ENCODE peak calls at places on chromosomes 1 and 21, in four cellular contexts. R is lower leg skin, J is Peyer's patch, I is HCT116. M is an unnamed sample.

GRCh38 chr1:65924471-65924870 is 131.8 kb downstream of the PDE4B start:
- DNase-seq in R (no peak), J (no peak), I (no peak), M (no peak)

GRCh38 chr1:209896346-209896745 is 41.7 kb upstream of the SYT14 start:
- DNase-seq in R (no peak), J (no peak), I (no peak), M (no peak)

GRCh38 chr1:18091660-18092446 is 15.7 kb upstream of the IGSF21 start:
- DNase-seq in R (no peak), J (no peak), I (no peak), M (no peak)

GRCh38 chr1:69846267-69846666 is 278.5 kb downstream of the LRRC7 start:
- DNase-seq in R (no peak), J (no peak), I (no peak), M (no peak)

GRCh38 chr1:189659731-189660130 is 817.9 kb downstream of the BRINP3 start:
- DNase-seq in R (no peak), J (no peak), I (no peak), M (no peak)

GRCh38 chr1:183568176-183569041 is 21.9 kb downstream of the NCF2 start:
- DNase-seq in R (no peak), J (no peak), I (no peak), M (no peak)

GRCh38 chr1:26171084-26172072 is at the start of gene ZNF593OS:
- DNase-seq in R (no peak), J (no peak), I (no peak), M (no peak)

GRCh38 chr1:8889925-8890785 is 11.7 kb upstream of the ENO1 start:
- DNase-seq in R (peak; percentile 94), J (peak; percentile 71), I (peak; percentile 81), M (peak; percentile 89)

GRCh38 chr1:225851810-225852209 is 30.4 kb downstream of the TMEM63A start:
- DNase-seq in R (no peak), J (no peak), I (no peak), M (no peak)

GRCh38 chr1:147771216-147772125 is 11.1 kb upstream of the GJA5 start:
- DNase-seq in R (no peak), J (no peak), I (no peak), M (no peak)

GRCh38 chr1:155010211-155010918 is 7.8 kb downstream of the ZBTB7B start:
- DNase-seq in R (peak; percentile 86), J (peak; percentile 65), I (no peak), M (no peak)

GRCh38 chr1:184163674-184164470 is 112.3 kb downstream of the TSEN15 start:
- DNase-seq in R (no peak), J (no peak), I (no peak), M (no peak)

GRCh38 chr1:228035844-228036243 is 29.0 kb downstream of the WNT3A start:
- DNase-seq in R (peak; percentile 54), J (peak; percentile 15), I (no peak), M (peak; percentile 61)

GRCh38 chr1:208791458-208791857 is 547.3 kb upstream of the PLXNA2 start:
- DNase-seq in R (no peak), J (no peak), I (no peak), M (no peak)

GRCh38 chr1:197955486-197956394 is 38.6 kb downstream of the LHX9 start:
- DNase-seq in R (no peak), J (no peak), I (no peak), M (no peak)

GRCh38 chr1:32393832-32394140 is 455 bp downstream of the BSDC1 start:
- DNase-seq in R (no peak), J (peak; percentile 78), I (no peak), M (no peak)

GRCh38 chr1:8813016-8813763 is 4.2 kb downstream of the RERE start:
- DNase-seq in R (no peak), J (no peak), I (no peak), M (no peak)

GRCh38 chr21:31282095-31282709 is 61.9 kb downstream of the TIAM1 start:
- DNase-seq in R (no peak), J (no peak), I (peak; percentile 55), M (no peak)

GRCh38 chr1:150420560-150421265 is 56.8 kb downstream of the RPRD2 start:
- DNase-seq in R (no peak), J (no peak), I (no peak), M (no peak)

GRCh38 chr1:16244650-16245285 is 7.8 kb upstream of the CPLANE2 start:
- DNase-seq in R (no peak), J (peak; percentile 29), I (no peak), M (no peak)

GRCh38 chr1:205775015-205775716 is at the start of gene RAB29:
- DNase-seq in R (peak; percentile 97), J (peak; percentile 94), I (peak; percentile 50), M (peak; percentile 90)

GRCh38 chr21:16573581-16573980 is 843.8 kb downstream of the USP25 start:
- DNase-seq in R (no peak), J (no peak), I (no peak), M (no peak)

GRCh38 chr1:211379446-211379845 is 52.8 kb downstream of the TRAF5 start:
- DNase-seq in R (no peak), J (no peak), I (no peak), M (no peak)

GRCh38 chr1:33541966-33542365 is 69.5 kb downstream of the ZSCAN20 start:
- DNase-seq in R (no peak), J (no peak), I (no peak), M (no peak)

GRCh38 chr1:51644533-51645197 is 27.8 kb downstream of the OSBPL9 start:
- DNase-seq in R (no peak), J (peak; percentile 76), I (peak; percentile 48), M (no peak)

GRCh38 chr1:56780832-56781231 is 38.4 kb downstream of the FYB2 start:
- DNase-seq in R (no peak), J (no peak), I (no peak), M (no peak)

DNA sequence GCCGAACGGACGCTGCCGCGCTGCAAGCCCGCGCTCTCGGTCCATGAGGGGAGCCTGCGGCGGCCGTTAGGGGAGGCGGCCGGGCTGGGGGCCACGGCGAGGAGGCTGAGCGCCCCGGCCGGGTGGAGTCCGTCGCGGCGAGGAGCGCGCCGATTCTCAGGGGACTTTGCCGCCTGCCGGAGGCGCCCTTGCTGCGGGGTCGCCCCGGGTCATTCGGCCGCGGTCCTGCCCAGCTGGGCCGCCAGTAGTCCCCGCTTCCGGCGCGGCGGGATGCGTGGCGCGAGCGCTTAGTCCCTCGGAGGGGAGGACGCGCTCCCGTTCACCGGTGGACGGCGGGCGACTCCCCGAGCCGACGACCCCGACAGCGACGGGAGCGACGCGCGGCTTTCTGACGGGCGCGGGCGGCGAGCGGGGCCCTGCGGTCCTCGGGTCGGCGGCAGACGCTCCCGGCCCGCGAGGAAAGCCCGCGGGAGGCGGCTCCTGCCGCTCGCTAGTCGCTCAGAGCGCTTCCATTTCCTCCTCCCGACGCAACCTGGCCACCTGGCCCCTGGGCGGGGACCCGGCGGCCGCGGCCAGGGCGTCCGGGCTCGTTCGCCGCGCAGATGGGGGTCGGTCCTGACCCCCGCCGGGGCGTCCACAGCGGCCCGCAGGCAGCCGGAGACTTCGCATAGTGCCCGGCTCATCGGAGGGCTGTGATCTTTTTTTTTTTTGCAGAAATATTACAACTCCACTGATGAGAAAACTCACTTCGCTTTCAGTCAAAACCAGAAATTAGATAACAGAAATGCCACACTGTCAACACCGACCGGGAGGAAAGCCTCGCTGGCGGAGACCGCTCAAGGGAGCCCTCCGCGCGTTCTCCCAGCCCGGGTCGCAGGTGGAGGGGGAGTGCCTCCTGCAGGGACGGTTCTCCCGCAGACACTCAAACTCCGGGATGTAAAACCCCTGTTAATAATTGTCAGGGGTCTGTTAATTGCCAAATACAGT is 640 bp upstream of the ZBTB21 start:
- DNase-seq in R (no peak), J (peak; percentile 60), I (no peak), M (peak; percentile 74)
- TF ChIP-seq POLR2A in R (no peak), J (no peak), I (peak; percentile 66), M (no peak)

GRCh38 chr1:44799770-44800584 is at the start of gene PLK3:
- DNase-seq in R (peak; percentile 99), J (peak; percentile 99), I (peak; percentile 96), M (peak; percentile 99)

GRCh38 chr1:44803062-44803311 is 2.8 kb downstream of the PLK3 start:
- DNase-seq in R (peak; percentile 85), J (no peak), I (no peak), M (peak; percentile 66)

GRCh38 chr1:44802306-44803061 is 2.3 kb downstream of the PLK3 start:
- DNase-seq in R (peak; percentile 80), J (peak; percentile 55), I (no peak), M (peak; percentile 71)

GRCh38 chr1:44803312-44804095 is 3.3 kb downstream of the PLK3 start:
- DNase-seq in R (peak; percentile 83), J (peak; percentile 48), I (no peak), M (peak; percentile 69)

GRCh38 chr1:44801491-44802305 is 1.5 kb downstream of the PLK3 start:
- DNase-seq in R (peak; percentile 85), J (peak; percentile 66), I (no peak), M (peak; percentile 79)
- TF ChIP-seq POLR2A in R (no peak), J (no peak), I (no peak), M (no peak)

GRCh38 chr1:27301052-27301422 is 20.9 kb upstream of the TMEM222 start:
- DNase-seq in R (no peak), J (no peak), I (no peak), M (no peak)

GRCh38 chr1:27298632-27299384 is 23.2 kb upstream of the TMEM222 start:
- DNase-seq in R (peak; percentile 34), J (no peak), I (no peak), M (no peak)

GRCh38 chr1:27299385-27300252 is 22.3 kb upstream of the TMEM222 start:
- DNase-seq in R (peak; percentile 86), J (peak; percentile 71), I (no peak), M (no peak)

GRCh38 chr1:27301582-27302199 is 20.3 kb upstream of the TMEM222 start:
- DNase-seq in R (no peak), J (no peak), I (no peak), M (no peak)

GRCh38 chr1:27300341-27301051 is 21.5 kb upstream of the TMEM222 start:
- DNase-seq in R (peak; percentile 96), J (peak; percentile 88), I (peak; percentile 69), M (peak; percentile 87)
- TF ChIP-seq POLR2A in R (no peak), J (no peak), I (no peak), M (no peak)

DNA sequence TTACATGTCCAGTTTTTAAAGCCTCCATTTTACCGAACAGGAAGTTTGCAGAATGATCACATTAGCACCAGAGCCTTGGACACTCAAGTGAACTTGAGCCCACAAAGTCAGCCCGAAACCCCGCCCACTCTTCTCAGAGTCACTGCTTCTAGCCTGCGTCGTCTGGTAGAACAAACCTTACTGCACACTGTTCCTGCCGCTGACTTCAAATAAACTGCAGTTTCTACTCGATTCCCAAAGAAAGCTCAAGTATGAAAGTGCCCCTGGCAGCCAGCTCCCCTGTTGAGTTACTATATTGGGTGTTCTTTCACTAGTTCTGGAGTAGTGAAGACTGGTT is 164.7 kb downstream of the GALNT2 start:
- DNase-seq in R (no peak), J (peak; percentile 73), I (no peak), M (no peak)
- TF ChIP-seq POLR2A in R (no peak), J (no peak), I (no peak), M (no peak)

GRCh38 chr1:59457786-59458185 is 160.9 kb downstream of the FGGY start:
- DNase-seq in R (no peak), J (no peak), I (no peak), M (no peak)
- TF ChIP-seq POLR2A in R (no peak), J (no peak), I (no peak), M (no peak)

GRCh38 chr1:214505134-214505533 is 46.3 kb downstream of the PTPN14 start:
- DNase-seq in R (no peak), J (no peak), I (no peak), M (no peak)
- TF ChIP-seq POLR2A in R (no peak), J (no peak), I (no peak), M (no peak)